ENCODE peak calls at places on chromosomes 7 and 10, in five cellular contexts. V is HEK293T, E is HepG2, I is H1, L is GM12878. Q is an unnamed sample.

GRCh38 chr10:22606164-22606614 is 108.2 kb downstream of the PIP4K2A start:
- DNase-seq in I (no peak), E (peak; percentile 84), L (peak; percentile 93), V (no peak), Q (no peak)

GRCh38 chr7:94654764-94655561 is 970 bp downstream of the SGCE start:
- DNase-seq in V (peak; percentile 9), L (no peak), I (peak; percentile 51), E (no peak), Q (no peak)

GRCh38 chr10:17836917-17837316 is 27.8 kb downstream of the MRC1 start:
- DNase-seq in E (peak; percentile 5), V (peak; percentile 19), L (no peak), I (peak; percentile 49), Q (peak; percentile 16)

GRCh38 chr10:43869669-43870322 is 221.1 kb upstream of the ZNF32 start:
- DNase-seq in L (no peak), I (peak; percentile 24), E (no peak), V (no peak), Q (no peak)

GRCh38 chr7:19798986-19799385 is 25.6 kb upstream of the TMEM196 start:
- DNase-seq in E (no peak), L (no peak), V (no peak), I (no peak), Q (no peak)

GRCh38 chr10:13909911-13910617 is 323.3 kb downstream of the PRPF18 start:
- DNase-seq in E (no peak), V (no peak), I (no peak), L (no peak), Q (no peak)

GRCh38 chr7:33757563-33758165 is 147.7 kb upstream of the BMPER start:
- DNase-seq in E (peak; percentile 16), L (no peak), I (no peak), V (no peak), Q (peak; percentile 28)

GRCh38 chr7:147803625-147804024 is 786.9 kb upstream of the C7orf33 start:
- DNase-seq in E (no peak), L (no peak), V (peak; percentile 40), I (no peak), Q (peak; percentile 38)

GRCh38 chr7:69762821-69763352 is 164.6 kb downstream of the AUTS2 start:
- DNase-seq in I (no peak), V (no peak), E (no peak), L (no peak), Q (no peak)

GRCh38 chr7:138665669-138666140 is 35.5 kb downstream of the SVOPL start:
- DNase-seq in V (no peak), L (no peak), I (no peak), E (peak; percentile 86), Q (no peak)

GRCh38 chr10:132850896-132851295 is 64.9 kb upstream of the NKX6-2 start:
- DNase-seq in V (no peak), E (no peak), L (no peak), I (no peak), Q (no peak)

GRCh38 chr10:12417341-12417740 is 68.0 kb downstream of the CAMK1D start:
- DNase-seq in L (no peak), E (no peak), I (no peak), V (no peak), Q (no peak)

GRCh38 chr10:33733058-33733457 is 398.6 kb upstream of the NRP1 start:
- DNase-seq in I (no peak), L (no peak), V (no peak), E (no peak), Q (no peak)

GRCh38 chr10:132893090-132893489 is 49.3 kb downstream of the CFAP46 start:
- DNase-seq in L (no peak), V (no peak), I (peak; percentile 49), E (no peak), Q (no peak)

GRCh38 chr10:33334839-33335549 is 527 bp upstream of the NRP1 start:
- DNase-seq in E (peak; percentile 36), L (no peak), I (peak; percentile 82), V (peak; percentile 45), Q (peak; percentile 60)

GRCh38 chr10:18134509-18134908 is 5.7 kb upstream of the CACNB2 start:
- DNase-seq in E (no peak), I (no peak), L (no peak), V (no peak), Q (no peak)

GRCh38 chr10:121240011-121240410 is 358.2 kb downstream of the FGFR2 start:
- DNase-seq in L (no peak), E (no peak), I (no peak), V (no peak), Q (no peak)

GRCh38 chr10:13018171-13018570 is 16.7 kb upstream of the CCDC3 start:
- DNase-seq in L (no peak), I (no peak), E (no peak), V (no peak), Q (no peak)

GRCh38 chr10:5927306-5927705 is 37.3 kb downstream of the FBH1 start:
- DNase-seq in L (no peak), I (no peak), E (no peak), V (no peak), Q (no peak)

GRCh38 chr7:46534593-46535271 is 613.7 kb upstream of the IGFBP3 start:
- DNase-seq in E (no peak), I (peak; percentile 60), L (no peak), V (no peak), Q (peak; percentile 95)

GRCh38 chr10:47121336-47121735 is 178.7 kb upstream of the GDF10 start:
- DNase-seq in L (no peak), I (peak; percentile 27), E (no peak), V (no peak), Q (no peak)

GRCh38 chr10:114350751-114351150 is 53.6 kb downstream of the AFAP1L2 start:
- DNase-seq in L (no peak), I (no peak), E (no peak), V (no peak), Q (peak; percentile 51)

GRCh38 chr7:44147026-44147881 is 6.1 kb upstream of the MYL7 start:
- DNase-seq in V (no peak), L (no peak), E (no peak), I (no peak), Q (no peak)

GRCh38 chr7:79880312-79880711 is 254.3 kb upstream of the GNAI1 start:
- DNase-seq in I (no peak), V (no peak), L (no peak), E (no peak), Q (no peak)

GRCh38 chr7:79877874-79878465 is 256.7 kb upstream of the GNAI1 start:
- DNase-seq in V (no peak), E (no peak), L (no peak), I (no peak), Q (no peak)

GRCh38 chr7:79874797-79875196 is 259.8 kb upstream of the GNAI1 start:
- DNase-seq in E (no peak), I (no peak), V (no peak), L (no peak), Q (no peak)

GRCh38 chr7:79872171-79872570 is 262.5 kb upstream of the GNAI1 start:
- DNase-seq in I (no peak), V (no peak), L (no peak), E (no peak), Q (no peak)

GRCh38 chr7:79876769-79877362 is 257.8 kb upstream of the GNAI1 start:
- DNase-seq in E (no peak), I (no peak), L (no peak), V (no peak), Q (no peak)
- TF ChIP-seq SUZ12 in E (no peak), I (no peak), L (no peak), V (no peak), Q (no peak)

GRCh38 chr10:69757553-69758309 is 44.0 kb upstream of the COL13A1 start:
- DNase-seq in V (no peak), L (no peak), E (no peak), I (no peak), Q (no peak)
- TF ChIP-seq SUZ12 in V (no peak), L (no peak), E (no peak), I (no peak), Q (no peak)

GRCh38 chr10:68109312-68109711 is at the start of gene MYPN:
- DNase-seq in V (no peak), E (no peak), I (no peak), L (no peak), Q (no peak)
- TF ChIP-seq SUZ12 in V (no peak), E (no peak), I (no peak), L (no peak), Q (no peak)

GRCh38 chr7:39539816-39540215 is 26.4 kb upstream of the YAE1 start:
- DNase-seq in E (peak; percentile 32), I (no peak), L (no peak), V (no peak), Q (no peak)
- TF ChIP-seq SUZ12 in E (no peak), I (no peak), L (no peak), V (no peak), Q (no peak)